ENCODE peak calls at places on chromosomes 1 and 21, in six cellular contexts. B is Karpas-422, P is heart right ventricle, A is stomach, Y is cardiac muscle cell, E is GM23248. I is an unnamed sample.
A peak's percentile ranks its signal among the peaks of the same experiment; 100 is the strongest.

GRCh38 chr1:115969509-115969908 is 6.8 kb upstream of the SLC22A15 start:
- DNase-seq in P (no peak), B (peak; percentile 77), A (no peak), Y (peak; percentile 73), E (no peak), I (no peak)

GRCh38 chr1:68442822-68443556 is 6.8 kb downstream of the RPE65 start:
- DNase-seq in B (peak; percentile 72), P (peak; percentile 32), A (peak; percentile 27), E (peak; percentile 87), Y (peak; percentile 53), I (peak; percentile 76)

GRCh38 chr1:232435746-232436145 is 194.2 kb downstream of the SIPA1L2 start:
- DNase-seq in A (no peak), E (peak; percentile 39), B (no peak), Y (no peak), P (peak; percentile 37), I (no peak)

GRCh38 chr1:186775881-186776560 is 52.7 kb upstream of the PLA2G4A start:
- DNase-seq in A (no peak), E (no peak), P (no peak), B (no peak), Y (no peak), I (no peak)

GRCh38 chr1:240811261-240811660 is 199.3 kb upstream of the GREM2 start:
- DNase-seq in Y (no peak), E (no peak), P (no peak), A (no peak), B (no peak), I (no peak)

GRCh38 chr21:46001821-46002681 is 20.5 kb downstream of the COL6A1 start:
- DNase-seq in B (no peak), A (peak; percentile 23), P (peak; percentile 6), E (peak; percentile 24), Y (no peak), I (peak; percentile 25)

GRCh38 chr1:113058861-113059441 is 14.0 kb upstream of the LRIG2 start:
- DNase-seq in A (no peak), P (no peak), E (no peak), Y (peak; percentile 50), B (no peak), I (no peak)

GRCh38 chr1:217889401-217889800 is 258.3 kb downstream of the SPATA17 start:
- DNase-seq in A (no peak), E (peak; percentile 4), B (peak; percentile 45), Y (peak; percentile 49), P (no peak), I (no peak)

GRCh38 chr1:230232352-230232751 is 165.3 kb downstream of the GALNT2 start:
- DNase-seq in E (no peak), A (no peak), B (no peak), P (peak; percentile 27), Y (no peak), I (no peak)

GRCh38 chr1:26500488-26501175 is 28.4 kb downstream of the HMGN2 start:
- DNase-seq in Y (peak; percentile 87), E (peak; percentile 85), B (peak; percentile 96), P (peak; percentile 88), A (peak; percentile 91), I (peak; percentile 92)

GRCh38 chr1:116825400-116825734 is 71.1 kb downstream of the CD2 start:
- DNase-seq in E (no peak), P (peak; percentile 51), Y (peak; percentile 32), A (no peak), B (no peak), I (no peak)

GRCh38 chr1:96236156-96236739 is 485.3 kb upstream of the PTBP2 start:
- DNase-seq in E (peak; percentile 70), Y (peak; percentile 52), B (peak; percentile 80), A (peak; percentile 26), P (peak; percentile 16), I (peak; percentile 3)

GRCh38 chr1:98981917-98982513 is 22.6 kb downstream of the PLPPR5 start:
- DNase-seq in E (peak; percentile 63), P (no peak), Y (no peak), B (no peak), A (no peak), I (no peak)

GRCh38 chr1:84390231-84390630 is 8.1 kb upstream of the DNASE2B start:
- DNase-seq in E (no peak), B (no peak), A (no peak), Y (no peak), P (no peak), I (no peak)

GRCh38 chr1:83960669-83961277 is 38.2 kb downstream of the TTLL7 start:
- DNase-seq in E (peak; percentile 10), Y (no peak), B (no peak), P (no peak), A (no peak), I (no peak)

GRCh38 chr1:46340404-46341221 is at the start of gene NSUN4:
- DNase-seq in A (peak; percentile 93), P (peak; percentile 93), E (peak; percentile 99), B (peak; percentile 95), Y (peak; percentile 92), I (peak; percentile 92)

GRCh38 chr1:94934551-94934950 is 7.6 kb upstream of the CNN3 start:
- DNase-seq in E (no peak), P (no peak), Y (no peak), A (no peak), B (no peak), I (no peak)

GRCh38 chr1:42950146-42950480 is 8.6 kb downstream of the SLC2A1 start:
- DNase-seq in B (no peak), E (peak; percentile 56), P (no peak), A (no peak), Y (no peak), I (peak; percentile 63)

GRCh38 chr1:1021010-1021845 is 1.3 kb downstream of the AGRN start:
- DNase-seq in B (no peak), Y (no peak), P (peak; percentile 81), A (peak; percentile 80), E (peak; percentile 78), I (peak; percentile 79)

GRCh38 chr1:36771222-36771621 is 263.1 kb downstream of the GRIK3 start:
- DNase-seq in Y (no peak), P (no peak), B (no peak), A (no peak), E (no peak), I (no peak)

GRCh38 chr1:24380508-24380907 is 33.1 kb downstream of the STPG1 start:
- DNase-seq in B (no peak), E (no peak), P (no peak), A (no peak), Y (no peak), I (no peak)

GRCh38 chr1:246588322-246588721 is 22.1 kb downstream of the CNST start:
- DNase-seq in B (no peak), P (no peak), E (peak; percentile 89), A (no peak), Y (no peak), I (peak; percentile 40)

GRCh38 chr21:32099812-32100416 is 178.9 kb downstream of the MIS18A start:
- DNase-seq in B (peak; percentile 71), P (no peak), A (no peak), Y (no peak), E (peak; percentile 23), I (no peak)

GRCh38 chr1:67832737-67833594 is at the start of gene GNG12:
- DNase-seq in P (peak; percentile 68), E (peak; percentile 90), B (no peak), A (peak; percentile 77), Y (peak; percentile 72), I (peak; percentile 90)

GRCh38 chr1:114668784-114669561 is 876 bp downstream of the DENND2C start:
- DNase-seq in B (no peak), A (no peak), E (peak; percentile 87), P (no peak), Y (no peak), I (peak; percentile 53)

GRCh38 chr1:117267232-117267774 is 56.6 kb upstream of the VTCN1 start:
- DNase-seq in E (no peak), B (no peak), Y (no peak), P (no peak), A (no peak), I (no peak)

GRCh38 chr1:21244986-21245687 is 45.1 kb downstream of the ECE1 start:
- DNase-seq in Y (no peak), E (no peak), B (peak; percentile 48), P (no peak), A (no peak), I (no peak)

GRCh38 chr1:181504294-181505115 is 21.2 kb downstream of the CACNA1E start:
- DNase-seq in P (no peak), A (no peak), Y (peak; percentile 61), B (peak; percentile 85), E (peak; percentile 21), I (no peak)

GRCh38 chr1:89688607-89689006 is 55.7 kb downstream of the LRRC8C start:
- DNase-seq in A (no peak), B (no peak), P (no peak), Y (no peak), E (no peak), I (no peak)

GRCh38 chr1:89682630-89683029 is 49.7 kb downstream of the LRRC8C start:
- DNase-seq in P (no peak), B (no peak), Y (no peak), E (no peak), A (no peak), I (no peak)

GRCh38 chr1:89687254-89687653 is 54.3 kb downstream of the LRRC8C start:
- DNase-seq in P (no peak), E (peak; percentile 28), Y (no peak), A (no peak), B (no peak), I (no peak)

GRCh38 chr1:89686520-89686919 is 53.6 kb downstream of the LRRC8C start:
- DNase-seq in A (no peak), E (no peak), Y (peak; percentile 11), B (no peak), P (no peak), I (no peak)

GRCh38 chr1:89685461-89685860 is 52.5 kb downstream of the LRRC8C start:
- DNase-seq in Y (no peak), E (no peak), B (no peak), P (no peak), A (no peak), I (no peak)
- H3K4me3 ChIP-seq in Y (no peak overlapping the region), E (no peak overlapping the region), B (no peak overlapping the region), P (no peak overlapping the region), A (no peak overlapping the region), I (no peak overlapping the region)

GRCh38 chr1:2879026-2879425 is 77.5 kb upstream of the TTC34 start:
- DNase-seq in Y (no peak), B (no peak), E (no peak), A (no peak), P (no peak), I (no peak)
- H3K9me3 ChIP-seq in Y (no peaks in the 10 kb centered on the region), B (no peaks in the 10 kb centered on the region), E (no peaks in the 10 kb centered on the region), A (no peaks in the 10 kb centered on the region), P (no peaks in the 10 kb centered on the region), I (no peaks in the 10 kb centered on the region)

DNA sequence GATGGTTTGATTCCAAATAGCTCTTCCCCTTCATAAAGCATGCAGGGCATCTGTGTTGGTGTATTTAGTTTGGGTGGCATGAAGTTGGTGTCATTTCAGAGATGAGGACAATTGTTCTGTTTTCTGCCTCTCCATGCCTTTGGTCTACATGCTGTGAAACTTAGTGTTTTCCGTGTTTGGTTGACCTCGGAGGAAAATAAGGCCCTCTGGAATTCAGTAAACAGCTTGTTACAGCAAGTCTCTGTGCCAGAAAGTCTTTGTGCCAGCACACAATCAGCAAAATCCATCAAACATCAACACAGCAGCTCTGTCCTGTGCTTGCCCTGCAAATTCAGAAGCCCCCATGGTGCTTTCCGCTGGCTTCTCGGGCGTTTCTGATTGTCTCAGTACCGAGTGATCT is 9.5 kb downstream of the PARK7 start:
- DNase-seq in Y (no peak), B (no peak), A (no peak), P (no peak), E (no peak), I (no peak)
- H3K36me3 ChIP-seq in Y (peaks cover 42% of the 10 kb centered on the region), B (peaks cover 64% of the 10 kb centered on the region), A (peaks cover 88% of the 10 kb centered on the region), P (peaks cover 94% of the 10 kb centered on the region), E (peaks cover 64% of the 10 kb centered on the region), I (peaks cover 80% of the 10 kb centered on the region)

GRCh38 chr1:152188673-152189591 is 29.9 kb upstream of the RPTN start:
- DNase-seq in E (peak; percentile 86), A (peak; percentile 79), P (peak; percentile 65), B (peak; percentile 92), Y (no peak), I (peak; percentile 57)
- H3K4me3 ChIP-seq in E (peak overlapping the region; percentile 76), A (peak overlapping the region; percentile 55), P (peak overlapping the region; percentile 40), B (peak overlapping the region; percentile 73), Y (no peak overlapping the region), I (peak overlapping the region; percentile 20)

GRCh38 chr1:180135535-180135934 is 19.1 kb upstream of the QSOX1 start:
- DNase-seq in B (no peak), E (peak; percentile 20), P (no peak), A (no peak), Y (no peak), I (no peak)
- H3K9me3 ChIP-seq in B (no peaks in the 10 kb centered on the region), E (no peaks in the 10 kb centered on the region), P (no peaks in the 10 kb centered on the region), A (no peaks in the 10 kb centered on the region), Y (no peaks in the 10 kb centered on the region), I (no peaks in the 10 kb centered on the region)